ENCODE peak calls at places on chromosomes 5 and 9, in nine cellular contexts. F is AG10803, V is lung, X is fibroblast of mammary gland, J is GM23338, U is fibroblast of villous mesenchyme, O is right lobe of liver, G is foreskin fibroblast, S is GM12865. Z is an unnamed sample.

GRCh38 chr9:91187965-91188344 is 173.8 kb downstream of the AUH start:
- DNase-seq in F (peak), V (peak), X (peak), J (no peak), U (no peak), O (no peak), G (peak), S (no peak), Z (peak)

GRCh38 chr9:68794898-68795297 is 89.9 kb downstream of the PIP5K1B start:
- DNase-seq in F (no peak), V (peak), X (no peak), J (no peak), U (no peak), O (no peak), G (no peak), S (no peak), Z (no peak)

GRCh38 chr5:116573279-116573616 is 1.4 kb downstream of the SEMA6A start:
- DNase-seq in F (no peak), V (no peak), X (no peak), J (no peak), U (no peak), O (peak), G (peak), S (peak), Z (peak)

GRCh38 chr5:150636391-150637244 is 3.8 kb upstream of the SYNPO start:
- DNase-seq in F (peak), V (peak), X (peak), J (no peak), U (peak), O (no peak), G (peak), S (no peak), Z (peak)

GRCh38 chr9:137178201-137178938 is 6.5 kb upstream of the TMEM210 start:
- DNase-seq in F (no peak), V (no peak), X (no peak), J (no peak), U (no peak), O (no peak), G (no peak), S (no peak), Z (no peak)

GRCh38 chr5:121273818-121274433 is 577.8 kb upstream of the FTMT start:
- DNase-seq in F (peak), V (no peak), X (peak), J (no peak), U (peak), O (no peak), G (peak), S (no peak), Z (peak)

GRCh38 chr5:5787366-5787765 is 364.9 kb downstream of the ICE1 start:
- DNase-seq in F (no peak), V (no peak), X (no peak), J (no peak), U (no peak), O (no peak), G (no peak), S (no peak), Z (no peak)

GRCh38 chr9:116700882-116701836 is 14.1 kb downstream of the TRIM32 start:
- DNase-seq in F (no peak), V (no peak), X (no peak), J (no peak), U (no peak), O (no peak), G (no peak), S (peak), Z (no peak)

GRCh38 chr9:17699615-17700315 is 120.9 kb downstream of the SH3GL2 start:
- DNase-seq in F (no peak), V (no peak), X (no peak), J (no peak), U (no peak), O (no peak), G (no peak), S (no peak), Z (no peak)

GRCh38 chr9:17752021-17752420 is 173.2 kb downstream of the SH3GL2 start:
- DNase-seq in F (no peak), V (no peak), X (no peak), J (no peak), U (no peak), O (no peak), G (no peak), S (no peak), Z (no peak)

DNA sequence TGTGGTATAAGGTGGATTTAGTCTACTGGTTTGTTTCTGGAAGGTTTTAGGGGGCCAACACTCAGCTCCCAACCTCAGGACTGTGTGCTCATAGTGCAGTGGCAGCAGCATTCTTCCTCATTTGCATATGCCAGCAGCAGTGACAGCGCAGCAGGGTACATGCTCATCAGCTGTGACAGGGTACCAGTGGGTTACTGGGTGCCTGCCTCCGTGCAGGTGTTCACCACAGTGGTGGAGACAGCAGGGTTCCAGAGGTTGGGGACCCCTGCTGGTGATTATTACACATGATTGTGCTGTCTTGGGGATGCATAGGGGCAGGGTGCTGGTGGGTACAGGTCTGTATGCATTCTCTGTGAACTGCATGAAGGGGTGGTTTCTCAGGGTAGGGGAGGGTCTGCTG is 45.5 kb upstream of the IFNE start:
- DNase-seq in F (no peak), V (no peak), X (no peak), J (no peak), U (no peak), O (no peak), G (no peak), S (peak), Z (no peak)
- TF ChIP-seq CTCF in F (no peak), V (no peak), X (peak), J (peak), U (no peak), O (no peak), G (no peak), S (no peak), Z (peak)

GRCh38 chr5:57280811-57281301 is 107.0 kb downstream of the GPBP1 start:
- DNase-seq in F (no peak), V (no peak), X (no peak), J (no peak), U (no peak), O (no peak), G (no peak), S (no peak), Z (no peak)
- H3K4me3 ChIP-seq in F (no peak), V (no peak), X (no peak), J (no peak), U (no peak), O (no peak), G (no peak), S (no peak), Z (no peak)

GRCh38 chr9:82466616-82467251 is 478.2 kb downstream of the SPATA31D1 start:
- DNase-seq in F (peak), V (no peak), X (peak), J (peak), U (no peak), O (no peak), G (peak), S (peak), Z (peak)
- TF ChIP-seq CTCF in F (peak), V (no peak), X (peak), J (peak), U (no peak), O (peak), G (peak), S (peak), Z (peak)

DNA sequence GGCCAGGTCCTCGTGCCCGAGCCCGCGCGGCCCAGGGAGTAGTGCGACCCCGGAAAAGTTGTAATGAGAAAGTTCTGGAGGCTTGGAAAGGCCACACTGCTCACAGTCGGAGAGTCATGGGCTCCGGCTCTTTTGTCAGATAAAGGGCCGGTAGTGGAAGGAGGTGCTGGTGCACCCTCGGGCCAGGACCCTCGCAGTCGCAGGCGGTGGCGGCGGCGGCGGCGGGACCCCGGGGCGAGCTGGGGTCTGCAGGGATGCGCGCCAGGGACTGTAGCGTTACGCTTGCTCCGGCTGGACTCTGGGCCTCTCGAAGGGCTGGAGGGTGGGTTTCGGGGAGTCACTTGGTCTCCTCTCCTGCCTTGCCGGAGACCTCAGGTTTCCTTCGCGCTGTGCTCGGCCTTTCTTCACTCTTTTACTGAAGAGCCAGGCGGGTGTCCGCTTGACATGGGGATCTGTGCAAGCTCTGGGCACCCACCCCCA is 1.5 kb downstream of the RORB start:
- DNase-seq in F (no peak), V (no peak), X (no peak), J (peak), U (no peak), O (no peak), G (no peak), S (no peak), Z (no peak)
- H3K4me3 ChIP-seq in F (peak), V (peak), X (peak), J (peak), U (peak), O (peak), G (peak), S (no peak), Z (peak)

DNA sequence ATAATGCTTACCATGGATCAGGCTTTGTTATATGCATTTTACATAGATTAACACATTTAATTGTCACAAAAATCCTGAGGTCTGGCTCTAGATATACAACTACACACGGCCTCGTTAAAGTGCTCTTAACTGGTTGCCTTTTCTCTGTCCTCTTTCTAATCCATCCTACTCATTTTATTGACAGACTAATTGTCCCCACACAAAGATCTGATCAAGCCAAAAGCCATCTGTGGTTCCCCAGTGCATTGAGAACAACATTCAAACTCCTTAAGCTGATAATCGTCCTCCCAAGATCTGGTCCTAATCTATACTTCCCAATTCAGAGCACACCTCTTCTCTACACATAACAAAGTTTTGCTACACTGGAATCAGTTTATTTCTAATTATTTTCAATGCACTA is 23.9 kb upstream of the PPP2R2B start:
- DNase-seq in F (no peak), V (no peak), X (no peak), J (no peak), U (no peak), O (no peak), G (no peak), S (no peak), Z (no peak)
- TF ChIP-seq CTCF in F (no peak), V (no peak), X (no peak), J (no peak), U (no peak), O (no peak), G (no peak), S (no peak), Z (no peak)

GRCh38 chr9:71446081-71446480 is 322.2 kb downstream of the CEMIP2 start:
- DNase-seq in F (no peak), V (no peak), X (no peak), J (no peak), U (no peak), O (no peak), G (no peak), S (no peak), Z (no peak)
- H3K4me3 ChIP-seq in F (no peak), V (no peak), X (no peak), J (peak), U (no peak), O (no peak), G (peak), S (no peak), Z (no peak)

GRCh38 chr9:4197548-4197947 is 102.3 kb downstream of the GLIS3 start:
- DNase-seq in F (no peak), V (no peak), X (peak), J (peak), U (no peak), O (no peak), G (no peak), S (peak), Z (no peak)
- TF ChIP-seq CTCF in F (peak), V (no peak), X (peak), J (peak), U (peak), O (peak), G (peak), S (peak), Z (peak)

DNA sequence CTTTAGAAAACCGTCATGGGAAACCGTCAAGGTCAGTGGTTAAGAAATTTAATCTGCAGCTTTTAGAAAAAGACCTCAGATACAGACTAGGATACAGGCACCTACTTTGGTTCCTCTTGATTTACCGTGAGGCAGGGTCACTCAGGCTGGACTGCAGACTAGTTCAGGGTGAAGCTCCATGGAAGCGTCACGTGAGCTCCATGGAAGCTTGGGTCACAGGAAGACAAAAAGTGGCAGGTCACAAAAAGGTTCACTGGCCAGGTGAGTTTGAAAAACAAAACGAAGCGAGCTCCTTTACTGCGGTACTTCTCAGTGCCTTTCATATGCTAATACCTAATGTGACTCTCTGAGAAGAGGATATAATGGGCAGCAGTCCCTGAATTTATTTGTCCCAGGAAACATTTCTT is 43.0 kb downstream of the PRRC2B start:
- DNase-seq in F (no peak), V (no peak), X (no peak), J (peak), U (no peak), O (no peak), G (no peak), S (no peak), Z (no peak)
- H3K4me3 ChIP-seq in F (no peak), V (no peak), X (no peak), J (peak), U (no peak), O (no peak), G (no peak), S (no peak), Z (no peak)

GRCh38 chr9:108748776-108749175 is 107.0 kb downstream of the ACTL7B start:
- DNase-seq in F (no peak), V (no peak), X (no peak), J (no peak), U (no peak), O (no peak), G (no peak), S (no peak), Z (no peak)

GRCh38 chr9:108746001-108746400 is 109.8 kb downstream of the ACTL7B start:
- DNase-seq in F (no peak), V (no peak), X (no peak), J (no peak), U (no peak), O (no peak), G (no peak), S (no peak), Z (no peak)

GRCh38 chr9:108751301-108751824 is 104.4 kb downstream of the ACTL7B start:
- DNase-seq in F (peak), V (no peak), X (no peak), J (no peak), U (no peak), O (no peak), G (peak), S (no peak), Z (no peak)

GRCh38 chr9:108746864-108747263 is 108.9 kb downstream of the ACTL7B start:
- DNase-seq in F (peak), V (no peak), X (peak), J (no peak), U (no peak), O (no peak), G (peak), S (no peak), Z (peak)

DNA sequence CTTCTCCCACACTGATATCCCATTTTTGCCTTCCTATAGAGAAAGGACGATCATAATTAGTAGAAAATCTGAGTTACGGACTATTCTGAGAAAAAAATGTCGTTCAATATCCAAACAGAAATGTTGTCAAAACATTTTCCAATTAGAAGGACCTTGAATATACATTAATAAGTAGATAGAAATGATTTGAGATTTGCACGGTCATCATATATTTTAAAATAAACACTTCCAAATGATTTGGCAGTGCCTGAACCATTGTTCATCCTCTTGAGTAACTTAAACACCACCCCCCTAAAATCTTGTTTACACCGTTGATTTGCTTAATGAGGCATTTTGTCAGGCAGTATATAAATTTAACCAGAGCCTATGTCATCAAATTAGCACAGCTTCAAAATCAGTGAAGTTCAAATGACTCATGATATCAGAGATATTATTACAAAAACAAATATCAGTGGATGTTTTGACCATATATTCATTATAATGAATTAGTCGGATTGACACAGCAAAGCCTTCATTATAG is 105.1 kb downstream of the ACTL7B start:
- DNase-seq in F (no peak), V (no peak), X (no peak), J (no peak), U (no peak), O (no peak), G (no peak), S (no peak), Z (no peak)
- TF ChIP-seq CTCF in F (no peak), V (no peak), X (no peak), J (no peak), U (no peak), O (no peak), G (no peak), S (no peak), Z (no peak)